ENCODE peak calls at places on chromosome 9, in seven cellular contexts. J is astrocyte of the spinal cord, E is COR-L47, L is NCI-H345, P is WERI-Rb-1, V is transverse colon, B is Calu3. O is an unnamed sample.

GRCh38 chr9:70291446-70291845 is 32.7 kb downstream of the SMC5 start:
- DNase-seq in J (no peak), E (no peak), L (no peak), P (no peak), V (no peak), B (no peak), O (no peak)

GRCh38 chr9:134384811-134385479 is 58.7 kb downstream of the RXRA start:
- DNase-seq in J (no peak), E (no peak), L (no peak), P (no peak), V (no peak), B (no peak), O (no peak)

GRCh38 chr9:94586316-94586715 is 7.3 kb downstream of the FBP2 start:
- DNase-seq in J (no peak), E (no peak), L (no peak), P (no peak), V (no peak), B (no peak), O (no peak)

GRCh38 chr9:34929506-34930102 is 28.5 kb upstream of the PHF24 start:
- DNase-seq in J (peak), E (peak), L (peak), P (peak), V (no peak), B (peak), O (peak)

GRCh38 chr9:115374724-115375268 is 256.8 kb upstream of the TNC start:
- DNase-seq in J (no peak), E (no peak), L (no peak), P (no peak), V (no peak), B (no peak), O (no peak)

GRCh38 chr9:91332476-91333231 is 29.1 kb downstream of the AUH start:
- DNase-seq in J (no peak), E (peak), L (no peak), P (no peak), V (no peak), B (no peak), O (no peak)

GRCh38 chr9:86946712-86947145 is 577 bp downstream of the GAS1 start:
- DNase-seq in J (peak), E (no peak), L (no peak), P (peak), V (peak), B (no peak), O (peak)

GRCh38 chr9:135584934-135585333 is 23.4 kb downstream of the PAEP start:
- DNase-seq in J (no peak), E (no peak), L (no peak), P (no peak), V (no peak), B (no peak), O (no peak)

GRCh38 chr9:114275246-114275994 is 47.5 kb upstream of the ORM1 start:
- DNase-seq in J (no peak), E (no peak), L (no peak), P (peak), V (no peak), B (no peak), O (no peak)

GRCh38 chr9:129597355-129598088 is 23.4 kb downstream of the C9orf50 start:
- DNase-seq in J (peak), E (no peak), L (no peak), P (no peak), V (peak), B (peak), O (peak)

GRCh38 chr9:13778486-13779110 is 499.1 kb upstream of the MPDZ start:
- DNase-seq in J (peak), E (peak), L (peak), P (no peak), V (no peak), B (no peak), O (no peak)

GRCh38 chr9:114551750-114552685 is 35.6 kb upstream of the ATP6V1G1 start:
- DNase-seq in J (peak), E (no peak), L (no peak), P (peak), V (peak), B (peak), O (peak)

GRCh38 chr9:74589576-74589975 is 92.4 kb downstream of the RORB start:
- DNase-seq in J (no peak), E (no peak), L (no peak), P (no peak), V (no peak), B (no peak), O (no peak)

GRCh38 chr9:114856942-114857315 is 51.1 kb upstream of the TNFSF15 start:
- DNase-seq in J (no peak), E (no peak), L (no peak), P (no peak), V (no peak), B (no peak), O (no peak)

GRCh38 chr9:7284117-7284516 is 515.5 kb downstream of the DMAC1 start:
- DNase-seq in J (no peak), E (no peak), L (no peak), P (no peak), V (no peak), B (no peak), O (no peak)

GRCh38 chr9:96523429-96523828 is 73.5 kb downstream of the HABP4 start:
- DNase-seq in J (no peak), E (no peak), L (no peak), P (no peak), V (no peak), B (no peak), O (no peak)

GRCh38 chr9:129235931-129236331 is 57.9 kb upstream of the IER5L start:
- DNase-seq in J (no peak), E (no peak), L (no peak), P (no peak), V (peak), B (no peak), O (peak)

GRCh38 chr9:116027951-116028350 is 125.6 kb upstream of the PAPPA start:
- DNase-seq in J (no peak), E (no peak), L (no peak), P (no peak), V (no peak), B (no peak), O (no peak)

GRCh38 chr9:104589611-104590010 is 9.6 kb downstream of the OR13C5 start:
- DNase-seq in J (no peak), E (no peak), L (no peak), P (no peak), V (no peak), B (no peak), O (no peak)

GRCh38 chr9:97803167-97804058 is 49.6 kb upstream of the FOXE1 start:
- DNase-seq in J (peak), E (peak), L (peak), P (peak), V (peak), B (peak), O (peak)

GRCh38 chr9:121684381-121685145 is 33.1 kb downstream of the DAB2IP start:
- DNase-seq in J (no peak), E (peak), L (peak), P (peak), V (peak), B (peak), O (peak)

GRCh38 chr9:131464354-131465000 is 38.2 kb upstream of the POMT1 start:
- DNase-seq in J (no peak), E (no peak), L (no peak), P (no peak), V (no peak), B (no peak), O (no peak)

GRCh38 chr9:123360161-123361085 is 4.4 kb downstream of the CRB2 start:
- DNase-seq in J (no peak), E (no peak), L (peak), P (peak), V (peak), B (peak), O (peak)

GRCh38 chr9:18747590-18747989 is 273.6 kb downstream of the ADAMTSL1 start:
- DNase-seq in J (peak), E (no peak), L (no peak), P (no peak), V (no peak), B (no peak), O (peak)

GRCh38 chr9:92790542-92791527 is 26.2 kb upstream of the BICD2 start:
- DNase-seq in J (peak), E (peak), L (peak), P (peak), V (peak), B (peak), O (peak)

GRCh38 chr9:38342532-38342931 is 50.0 kb upstream of the ALDH1B1 start:
- DNase-seq in J (no peak), E (no peak), L (no peak), P (no peak), V (no peak), B (no peak), O (no peak)

GRCh38 chr9:89095755-89096154 is 82.9 kb downstream of the SHC3 start:
- DNase-seq in J (no peak), E (no peak), L (no peak), P (no peak), V (no peak), B (no peak), O (no peak)